ENCODE peak calls at places on chromosomes 3 and 15, in ten cellular contexts. P, M, E, Q, N, X, H, T, L and C are unnamed samples.

GRCh38 chr3:48548731-48549705 is 7.6 kb downstream of the PFKFB4 start:
- DNase-seq in L (peak), Q (peak), P (peak), X (peak), T (no peak), H (peak), M (peak), E (peak), N (peak), C (peak)

GRCh38 chr15:28208583-28208982 is 109.5 kb upstream of the OCA2 start:
- DNase-seq in X (peak), H (no peak), P (no peak), T (no peak), E (no peak), L (no peak), Q (no peak), N (no peak), M (peak), C (no peak)

GRCh38 chr15:48395532-48396011 is 64.3 kb downstream of the DUT start:
- DNase-seq in X (peak), N (no peak), P (no peak), E (peak), T (no peak), M (no peak), H (no peak), Q (peak), L (peak), C (peak)

GRCh38 chr3:7309707-7310106 is 448.8 kb downstream of the GRM7 start:
- DNase-seq in L (peak), P (no peak), T (no peak), N (no peak), E (peak), X (peak), M (no peak), H (no peak), Q (no peak), C (peak)

GRCh38 chr15:65312400-65312916 is 8.0 kb downstream of the RNU5B-1 start:
- DNase-seq in H (peak), N (no peak), M (no peak), L (no peak), Q (no peak), P (no peak), X (peak), T (no peak), E (no peak), C (no peak)

GRCh38 chr3:58683001-58683845 is 16.6 kb upstream of the FAM3D start:
- DNase-seq in L (no peak), H (no peak), Q (no peak), P (no peak), X (no peak), E (peak), M (no peak), N (no peak), T (no peak), C (peak)

GRCh38 chr3:31377045-31377642 is 155.6 kb upstream of the STT3B start:
- DNase-seq in E (peak), L (no peak), M (no peak), T (peak), N (no peak), H (no peak), Q (no peak), X (no peak), P (no peak), C (peak)

GRCh38 chr3:118808743-118809142 is 225.9 kb downstream of the IGSF11 start:
- DNase-seq in P (no peak), M (peak), T (no peak), H (no peak), L (no peak), X (no peak), E (no peak), Q (no peak), N (no peak), C (no peak)

GRCh38 chr3:62817678-62818077 is 57.5 kb downstream of the CADPS start:
- DNase-seq in E (peak), H (no peak), M (no peak), T (no peak), X (no peak), L (no peak), N (no peak), Q (no peak), P (no peak), C (no peak)

GRCh38 chr3:53772562-53773329 is 73.5 kb downstream of the CHDH start:
- DNase-seq in L (no peak), Q (no peak), M (no peak), E (peak), P (no peak), N (no peak), H (no peak), X (no peak), T (no peak), C (no peak)

GRCh38 chr3:49346797-49347251 is 7.0 kb upstream of the USP4 start:
- DNase-seq in X (no peak), N (no peak), T (no peak), Q (no peak), M (no peak), H (no peak), L (no peak), E (peak), P (no peak), C (no peak)

GRCh38 chr3:190175490-190175889 is 54.8 kb upstream of the P3H2 start:
- DNase-seq in P (no peak), T (no peak), H (no peak), M (peak), E (peak), Q (no peak), N (no peak), X (no peak), L (no peak), C (peak)

GRCh38 chr15:66936115-66936863 is 129.1 kb upstream of the SMAD3 start:
- DNase-seq in N (no peak), Q (no peak), X (peak), P (no peak), E (no peak), M (no peak), T (no peak), L (peak), H (peak), C (peak)

GRCh38 chr15:42727740-42728355 is 9.1 kb downstream of the CDAN1 start:
- DNase-seq in T (no peak), H (peak), P (no peak), L (no peak), X (no peak), N (no peak), Q (no peak), M (no peak), E (no peak), C (no peak)

GRCh38 chr3:6721496-6721895 is 139.4 kb upstream of the GRM7 start:
- DNase-seq in E (no peak), L (no peak), T (no peak), M (no peak), Q (no peak), P (no peak), H (no peak), X (no peak), N (no peak), C (no peak)

GRCh38 chr15:40348471-40348864 is 2.4 kb upstream of the PHGR1 start:
- DNase-seq in P (no peak), N (no peak), L (no peak), H (no peak), M (no peak), Q (no peak), T (no peak), E (no peak), X (no peak), C (no peak)

GRCh38 chr3:66638717-66639116 is 137.9 kb upstream of the LRIG1 start:
- DNase-seq in M (peak), Q (no peak), E (no peak), H (no peak), N (no peak), T (no peak), P (no peak), L (no peak), X (no peak), C (no peak)

GRCh38 chr15:65400760-65401606 is 21.8 kb downstream of the IGDCC4 start:
- DNase-seq in N (no peak), E (peak), M (peak), T (peak), P (peak), L (no peak), X (peak), H (peak), Q (no peak), C (peak)

GRCh38 chr3:107356706-107357105 is 20.5 kb upstream of the CCDC54 start:
- DNase-seq in T (no peak), M (no peak), H (no peak), N (no peak), E (no peak), Q (no peak), P (no peak), X (no peak), L (no peak), C (no peak)

GRCh38 chr3:28680050-28680449 is 331.4 kb upstream of the AZI2 start:
- DNase-seq in L (no peak), N (no peak), M (no peak), E (no peak), H (no peak), X (no peak), P (no peak), T (no peak), Q (no peak), C (no peak)

DNA sequence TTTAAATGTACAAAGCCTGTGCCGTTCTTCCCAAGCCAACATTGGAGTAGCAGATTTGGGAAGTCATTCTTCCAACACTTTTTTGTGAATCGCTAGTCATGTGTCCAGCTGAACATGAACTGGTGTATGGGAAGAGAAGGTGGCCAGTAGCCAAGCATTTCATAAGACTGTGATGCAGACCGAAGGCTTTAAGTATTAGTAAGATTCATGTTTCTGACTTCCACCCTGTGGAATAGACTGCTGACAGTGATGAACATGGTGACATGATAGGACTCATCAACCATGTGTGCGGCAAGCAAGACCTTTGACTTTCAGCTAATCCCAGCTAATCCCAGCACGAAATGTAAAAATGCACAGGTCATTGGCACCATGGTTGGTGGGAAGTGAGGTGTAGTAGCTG is 48.3 kb upstream of the THSD4 start:
- DNase-seq in X (peak), E (peak), N (no peak), P (no peak), Q (no peak), L (no peak), T (no peak), H (no peak), M (no peak), C (peak)
- TF ChIP-seq CTCF in X (no peak), E (no peak), N (no peak), P (no peak), Q (no peak), L (no peak), T (no peak), H (no peak), M (no peak), C (no peak)

GRCh38 chr15:79593119-79593869 is 161.2 kb downstream of the MINAR1 start:
- DNase-seq in Q (no peak), N (no peak), T (no peak), H (no peak), M (peak), X (no peak), E (peak), P (no peak), L (no peak), C (peak)
- TF ChIP-seq CTCF in Q (no peak), N (no peak), T (peak), H (peak), M (peak), X (no peak), E (peak), P (peak), L (no peak), C (peak)

GRCh38 chr3:128863560-128863959 is 15.9 kb upstream of the ACAD9 start:
- DNase-seq in L (no peak), M (no peak), X (no peak), Q (no peak), H (no peak), P (no peak), E (no peak), N (no peak), T (no peak), C (no peak)
- TF ChIP-seq CTCF in L (no peak), M (peak), X (no peak), Q (no peak), H (peak), P (peak), E (peak), N (no peak), T (no peak), C (peak)

DNA sequence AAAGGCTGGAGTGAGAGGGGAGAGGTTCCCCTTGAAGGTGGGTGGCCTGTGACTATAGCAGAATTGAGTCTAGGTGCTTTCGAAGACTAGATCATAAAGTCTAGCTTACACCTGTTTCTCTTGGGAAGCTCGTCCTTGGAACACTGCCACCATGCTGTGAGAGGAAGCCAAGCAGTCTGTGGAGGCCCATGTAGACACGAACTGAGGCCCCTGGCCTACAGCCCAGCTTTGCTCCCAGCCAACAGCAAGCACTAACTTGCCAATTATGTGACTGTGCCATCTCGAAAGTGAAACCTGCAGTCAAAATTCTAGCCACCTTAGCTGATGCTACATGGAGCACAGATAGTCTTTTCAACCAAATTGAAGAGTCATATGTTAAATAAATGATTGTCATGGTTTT is 190.5 kb upstream of the NECTIN3 start:
- DNase-seq in H (peak), T (no peak), Q (no peak), L (peak), M (peak), E (peak), P (no peak), N (no peak), X (peak), C (peak)
- TF ChIP-seq CTCF in H (peak), T (no peak), Q (no peak), L (no peak), M (peak), E (peak), P (no peak), N (no peak), X (no peak), C (peak)